ENCODE peak calls at places on chromosomes 2 and 18, in ten cellular contexts. One of them, this sample, is unnamed.

GRCh38 chr18:54742654-54743053 is 85.6 kb upstream of the RAB27B start:
- DNase-seq in mesothelial cell of epicardium: no peak
- DNase-seq in T-cell: no peak
- DNase-seq in IMR-90: peak
- DNase-seq in adrenal gland: peak
- DNase-seq in left ventricle myocardium superior: peak
- DNase-seq in NCI-H774: no peak
- DNase-seq in AG20443: peak
- DNase-seq in activated CD8-positive, alpha-beta T cell treated with anti-CD3 and anti-CD28 coated beads for 36 hours: no peak
- DNase-seq in GDM1: no peak
- DNase-seq in this sample: peak

GRCh38 chr18:26482567-26482966 is 65.8 kb downstream of the KCTD1 start:
- DNase-seq in mesothelial cell of epicardium: no peak
- DNase-seq in left ventricle myocardium superior: no peak
- DNase-seq in GDM1: no peak
- DNase-seq in adrenal gland: no peak
- DNase-seq in T-cell: no peak
- DNase-seq in IMR-90: no peak
- DNase-seq in activated CD8-positive, alpha-beta T cell treated with anti-CD3 and anti-CD28 coated beads for 36 hours: no peak
- DNase-seq in NCI-H774: no peak
- DNase-seq in AG20443: no peak
- DNase-seq in this sample: no peak

GRCh38 chr2:242015366-242016065 is 146.0 kb downstream of the RTP5 start:
- DNase-seq in mesothelial cell of epicardium: peak
- DNase-seq in T-cell: no peak
- DNase-seq in IMR-90: no peak
- DNase-seq in adrenal gland: no peak
- DNase-seq in NCI-H774: no peak
- DNase-seq in GDM1: no peak
- DNase-seq in activated CD8-positive, alpha-beta T cell treated with anti-CD3 and anti-CD28 coated beads for 36 hours: no peak
- DNase-seq in AG20443: no peak
- DNase-seq in left ventricle myocardium superior: no peak
- DNase-seq in this sample: no peak

GRCh38 chr2:173159794-173160463 is 84.3 kb downstream of the MAP3K20 start:
- DNase-seq in IMR-90: peak
- DNase-seq in activated CD8-positive, alpha-beta T cell treated with anti-CD3 and anti-CD28 coated beads for 36 hours: no peak
- DNase-seq in NCI-H774: no peak
- DNase-seq in left ventricle myocardium superior: peak
- DNase-seq in mesothelial cell of epicardium: no peak
- DNase-seq in AG20443: peak
- DNase-seq in GDM1: no peak
- DNase-seq in T-cell: no peak
- DNase-seq in adrenal gland: peak
- DNase-seq in this sample: peak

GRCh38 chr2:191696001-191696400 is 18.1 kb downstream of the NABP1 start:
- DNase-seq in adrenal gland: peak
- DNase-seq in AG20443: peak
- DNase-seq in T-cell: no peak
- DNase-seq in mesothelial cell of epicardium: no peak
- DNase-seq in left ventricle myocardium superior: peak
- DNase-seq in GDM1: no peak
- DNase-seq in NCI-H774: no peak
- DNase-seq in IMR-90: peak
- DNase-seq in activated CD8-positive, alpha-beta T cell treated with anti-CD3 and anti-CD28 coated beads for 36 hours: no peak
- DNase-seq in this sample: peak

GRCh38 chr2:74290466-74291216 is 52.6 kb downstream of the SLC4A5 start:
- DNase-seq in activated CD8-positive, alpha-beta T cell treated with anti-CD3 and anti-CD28 coated beads for 36 hours: peak
- DNase-seq in left ventricle myocardium superior: no peak
- DNase-seq in adrenal gland: no peak
- DNase-seq in T-cell: peak
- DNase-seq in mesothelial cell of epicardium: no peak
- DNase-seq in IMR-90: no peak
- DNase-seq in GDM1: no peak
- DNase-seq in NCI-H774: no peak
- DNase-seq in AG20443: no peak
- DNase-seq in this sample: no peak

GRCh38 chr2:156320491-156320896 is 12.0 kb downstream of the NR4A2 start:
- DNase-seq in IMR-90: peak
- DNase-seq in left ventricle myocardium superior: peak
- DNase-seq in T-cell: no peak
- DNase-seq in GDM1: no peak
- DNase-seq in adrenal gland: peak
- DNase-seq in NCI-H774: no peak
- DNase-seq in mesothelial cell of epicardium: no peak
- DNase-seq in activated CD8-positive, alpha-beta T cell treated with anti-CD3 and anti-CD28 coated beads for 36 hours: no peak
- DNase-seq in AG20443: peak
- DNase-seq in this sample: no peak

GRCh38 chr2:41187683-41188082 is 735.8 kb upstream of the SLC8A1 start:
- DNase-seq in activated CD8-positive, alpha-beta T cell treated with anti-CD3 and anti-CD28 coated beads for 36 hours: no peak
- DNase-seq in IMR-90: no peak
- DNase-seq in AG20443: no peak
- DNase-seq in GDM1: no peak
- DNase-seq in NCI-H774: no peak
- DNase-seq in T-cell: no peak
- DNase-seq in mesothelial cell of epicardium: no peak
- DNase-seq in adrenal gland: no peak
- DNase-seq in left ventricle myocardium superior: no peak
- DNase-seq in this sample: no peak

GRCh38 chr2:44456946-44457345 is 95.2 kb downstream of the CAMKMT start:
- DNase-seq in T-cell: no peak
- DNase-seq in IMR-90: no peak
- DNase-seq in mesothelial cell of epicardium: no peak
- DNase-seq in left ventricle myocardium superior: no peak
- DNase-seq in adrenal gland: no peak
- DNase-seq in GDM1: no peak
- DNase-seq in NCI-H774: no peak
- DNase-seq in AG20443: peak
- DNase-seq in activated CD8-positive, alpha-beta T cell treated with anti-CD3 and anti-CD28 coated beads for 36 hours: no peak
- DNase-seq in this sample: no peak

GRCh38 chr18:25341861-25342260 is 10.1 kb downstream of the ZNF521 start:
- DNase-seq in left ventricle myocardium superior: no peak
- DNase-seq in T-cell: no peak
- DNase-seq in mesothelial cell of epicardium: no peak
- DNase-seq in GDM1: no peak
- DNase-seq in NCI-H774: no peak
- DNase-seq in AG20443: no peak
- DNase-seq in activated CD8-positive, alpha-beta T cell treated with anti-CD3 and anti-CD28 coated beads for 36 hours: no peak
- DNase-seq in IMR-90: no peak
- DNase-seq in adrenal gland: no peak
- DNase-seq in this sample: no peak

GRCh38 chr2:112877423-112877822 is 33.5 kb upstream of the IL37 start:
- DNase-seq in GDM1: no peak
- DNase-seq in left ventricle myocardium superior: no peak
- DNase-seq in mesothelial cell of epicardium: no peak
- DNase-seq in AG20443: no peak
- DNase-seq in activated CD8-positive, alpha-beta T cell treated with anti-CD3 and anti-CD28 coated beads for 36 hours: no peak
- DNase-seq in NCI-H774: no peak
- DNase-seq in IMR-90: peak
- DNase-seq in adrenal gland: no peak
- DNase-seq in T-cell: no peak
- DNase-seq in this sample: no peak

GRCh38 chr2:210035679-210036078 is 33.2 kb downstream of the RPE start:
- DNase-seq in T-cell: no peak
- DNase-seq in IMR-90: no peak
- DNase-seq in left ventricle myocardium superior: no peak
- DNase-seq in mesothelial cell of epicardium: no peak
- DNase-seq in adrenal gland: no peak
- DNase-seq in GDM1: no peak
- DNase-seq in NCI-H774: no peak
- DNase-seq in AG20443: no peak
- DNase-seq in activated CD8-positive, alpha-beta T cell treated with anti-CD3 and anti-CD28 coated beads for 36 hours: no peak
- DNase-seq in this sample: no peak

GRCh38 chr2:21890041-21890440 is 766.3 kb downstream of the TDRD15 start:
- DNase-seq in activated CD8-positive, alpha-beta T cell treated with anti-CD3 and anti-CD28 coated beads for 36 hours: no peak
- DNase-seq in T-cell: no peak
- DNase-seq in mesothelial cell of epicardium: no peak
- DNase-seq in GDM1: no peak
- DNase-seq in IMR-90: no peak
- DNase-seq in NCI-H774: no peak
- DNase-seq in left ventricle myocardium superior: no peak
- DNase-seq in adrenal gland: no peak
- DNase-seq in AG20443: no peak
- DNase-seq in this sample: no peak

GRCh38 chr2:234564719-234565118 is 67.8 kb upstream of the ARL4C start:
- DNase-seq in GDM1: no peak
- DNase-seq in T-cell: no peak
- DNase-seq in left ventricle myocardium superior: no peak
- DNase-seq in NCI-H774: peak
- DNase-seq in AG20443: peak
- DNase-seq in adrenal gland: no peak
- DNase-seq in activated CD8-positive, alpha-beta T cell treated with anti-CD3 and anti-CD28 coated beads for 36 hours: no peak
- DNase-seq in IMR-90: peak
- DNase-seq in mesothelial cell of epicardium: no peak
- DNase-seq in this sample: peak

GRCh38 chr2:144357623-144358400 is 162.1 kb downstream of the ZEB2 start:
- DNase-seq in GDM1: no peak
- DNase-seq in adrenal gland: peak
- DNase-seq in mesothelial cell of epicardium: no peak
- DNase-seq in left ventricle myocardium superior: no peak
- DNase-seq in activated CD8-positive, alpha-beta T cell treated with anti-CD3 and anti-CD28 coated beads for 36 hours: peak
- DNase-seq in IMR-90: peak
- DNase-seq in AG20443: peak
- DNase-seq in NCI-H774: no peak
- DNase-seq in T-cell: no peak
- DNase-seq in this sample: peak

GRCh38 chr2:111624401-111625156 is 259.4 kb downstream of the ANAPC1 start:
- DNase-seq in left ventricle myocardium superior: no peak
- DNase-seq in mesothelial cell of epicardium: no peak
- DNase-seq in activated CD8-positive, alpha-beta T cell treated with anti-CD3 and anti-CD28 coated beads for 36 hours: no peak
- DNase-seq in AG20443: peak
- DNase-seq in NCI-H774: no peak
- DNase-seq in adrenal gland: no peak
- DNase-seq in IMR-90: peak
- DNase-seq in T-cell: no peak
- DNase-seq in GDM1: no peak
- DNase-seq in this sample: peak

GRCh38 chr2:159615936-159616733 is at the start of gene BAZ2B:
- DNase-seq in AG20443: peak
- DNase-seq in NCI-H774: peak
- DNase-seq in IMR-90: peak
- DNase-seq in adrenal gland: peak
- DNase-seq in GDM1: no peak
- DNase-seq in mesothelial cell of epicardium: peak
- DNase-seq in T-cell: no peak
- DNase-seq in left ventricle myocardium superior: no peak
- DNase-seq in activated CD8-positive, alpha-beta T cell treated with anti-CD3 and anti-CD28 coated beads for 36 hours: peak
- DNase-seq in this sample: peak

GRCh38 chr2:142286618-142287017 is 155.8 kb upstream of the LRP1B start:
- DNase-seq in mesothelial cell of epicardium: no peak
- DNase-seq in adrenal gland: no peak
- DNase-seq in left ventricle myocardium superior: no peak
- DNase-seq in T-cell: no peak
- DNase-seq in activated CD8-positive, alpha-beta T cell treated with anti-CD3 and anti-CD28 coated beads for 36 hours: no peak
- DNase-seq in AG20443: no peak
- DNase-seq in NCI-H774: no peak
- DNase-seq in GDM1: no peak
- DNase-seq in IMR-90: no peak
- DNase-seq in this sample: peak